ENCODE peak calls at places on chromosomes 1 and 21, in five cellular contexts. M is K562, W is GM12878, H is HepG2, R is GM23338. N is an unnamed sample.

GRCh38 chr1:11339346-11340247 is 66.6 kb downstream of the UBIAD1 start:
- DNase-seq in M (peak), W (no peak), H (no peak), R (peak), N (no peak)

GRCh38 chr21:33236013-33236686 is 6.4 kb downstream of the IFNAR2 start:
- DNase-seq in M (no peak), W (no peak), H (no peak), R (no peak), N (no peak)

GRCh38 chr1:161037661-161038522 is 872 bp downstream of the TSTD1 start:
- DNase-seq in M (no peak), W (no peak), H (no peak), R (peak), N (no peak)

GRCh38 chr1:74436078-74436477 is 76.3 kb downstream of the LRRC53 start:
- DNase-seq in M (no peak), W (no peak), H (no peak), R (no peak), N (no peak)

GRCh38 chr1:86156571-86157455 is at the start of gene COL24A1:
- DNase-seq in M (no peak), W (no peak), H (no peak), R (peak), N (no peak)

GRCh38 chr1:26862781-26863676 is at the start of gene SFN:
- DNase-seq in M (peak), W (no peak), H (peak), R (peak), N (peak)

GRCh38 chr1:119097380-119097779 is 43.1 kb downstream of the WARS2 start:
- DNase-seq in M (no peak), W (no peak), H (no peak), R (no peak), N (no peak)

GRCh38 chr1:111219466-111220286 is 7.8 kb upstream of the CHI3L2 start:
- DNase-seq in M (no peak), W (peak), H (no peak), R (no peak), N (no peak)

GRCh38 chr1:179926494-179927205 is 28.0 kb upstream of the CEP350 start:
- DNase-seq in M (no peak), W (no peak), H (no peak), R (no peak), N (peak)

GRCh38 chr1:206952182-206952581 is 5.9 kb upstream of the PIGR start:
- DNase-seq in M (no peak), W (no peak), H (peak), R (no peak), N (peak)

GRCh38 chr1:68201546-68202238 is 30.6 kb downstream of the WLS start:
- DNase-seq in M (no peak), W (no peak), H (no peak), R (no peak), N (no peak)

GRCh38 chr1:165369255-165369848 is 12.8 kb upstream of the LMX1A start:
- DNase-seq in M (peak), W (no peak), H (peak), R (peak), N (peak)

DNA sequence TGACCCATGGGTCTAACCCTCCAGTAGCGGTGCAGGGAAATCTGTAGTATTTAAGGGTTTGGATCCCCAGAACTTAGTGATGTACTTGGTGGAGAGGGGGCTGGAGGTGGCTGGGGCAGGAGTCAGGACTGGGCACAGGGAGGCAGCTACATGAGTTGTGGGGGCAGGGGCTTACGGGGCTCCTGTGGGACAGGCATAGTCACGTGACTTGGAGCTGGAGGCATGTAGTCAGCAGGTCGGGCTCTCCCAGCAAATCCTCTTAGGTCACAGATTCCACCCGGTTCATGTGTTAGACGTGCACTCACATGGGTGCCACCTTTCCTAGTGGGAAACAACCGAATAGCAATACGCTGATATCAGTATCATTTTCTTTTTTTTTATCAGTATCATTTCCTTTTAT is 112.1 kb downstream of the PCP4 start:
- DNase-seq in M (no peak), W (no peak), H (no peak), R (no peak), N (no peak)
- TF ChIP-seq JUNB in M (no peak), W (no peak), H (no peak), R (no peak), N (no peak)

GRCh38 chr1:230270940-230271325 is 155.2 kb downstream of the PGBD5 start:
- DNase-seq in M (no peak), W (no peak), H (no peak), R (no peak), N (no peak)
- H3K4me2 ChIP-seq in M (no peak), W (no peak), H (no peak), R (no peak), N (no peak)

GRCh38 chr1:173666646-173667045 is 3.0 kb downstream of the ANKRD45 start:
- DNase-seq in M (no peak), W (no peak), H (no peak), R (no peak), N (no peak)

GRCh38 chr1:173669491-173669941 is at the start of gene ANKRD45:
- DNase-seq in M (no peak), W (no peak), H (no peak), R (peak), N (peak)
- TF ChIP-seq JUNB in M (no peak), W (no peak), H (no peak), R (peak), N (no peak)

DNA sequence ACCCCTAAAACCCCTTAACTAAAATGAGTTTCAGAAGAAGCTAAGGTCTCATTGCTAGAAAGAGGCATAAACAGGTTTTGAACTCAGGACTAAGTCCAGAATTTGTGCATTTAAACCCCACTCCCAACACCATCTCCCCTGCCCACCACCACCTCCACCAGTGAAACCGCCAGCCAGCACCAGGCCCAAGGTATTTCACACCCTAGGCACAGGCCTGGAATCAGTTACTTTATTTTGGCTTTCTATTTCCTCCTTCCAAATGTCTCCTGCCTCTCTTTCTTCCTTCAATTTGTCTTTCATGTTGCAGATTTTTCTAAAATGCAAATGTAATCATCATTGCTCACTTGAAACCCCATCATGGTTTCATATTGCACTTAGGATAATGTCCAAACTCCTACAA is 1.9 kb upstream of the IPO13 start:
- DNase-seq in M (no peak), W (no peak), H (no peak), R (no peak), N (no peak)
- H3K4me2 ChIP-seq in M (peak), W (peak), H (no peak), R (no peak), N (peak)

N was measured in A549.